ENCODE peak calls at places on chromosomes 11 and 22, in nine cellular contexts. F is colonic mucosa, V is OCI-LY7, A is heart right ventricle, K is transverse colon, B is kidney, D is fibroblast of lung, Y is sigmoid colon, N is heart left ventricle. I is an unnamed sample.

GRCh38 chr11:19079643-19080440 is 19.3 kb upstream of the MRGPRX2 start:
- DNase-seq in F (peak; percentile 12), V (no peak), A (no peak), K (no peak), B (no peak), D (peak; percentile 95), Y (no peak), N (no peak), I (peak; percentile 95)

GRCh38 chr11:68825603-68826002 is 16.1 kb downstream of the CPT1A start:
- DNase-seq in F (peak; percentile 85), V (peak; percentile 20), A (no peak), K (peak; percentile 90), B (peak; percentile 83), D (no peak), Y (no peak), N (no peak), I (no peak)

GRCh38 chr11:124315052-124315451 is 1.3 kb upstream of the OR8D1 start:
- DNase-seq in F (no peak), V (no peak), A (no peak), K (no peak), B (no peak), D (peak; percentile 66), Y (no peak), N (no peak), I (peak; percentile 34)

GRCh38 chr22:50676661-50677492 is 4.3 kb downstream of the SHANK3 start:
- DNase-seq in F (no peak), V (no peak), A (no peak), K (no peak), B (no peak), D (no peak), Y (no peak), N (no peak), I (no peak)

GRCh38 chr22:45638834-45639746 is 32.5 kb upstream of the ATXN10 start:
- DNase-seq in F (peak; percentile 63), V (no peak), A (peak; percentile 50), K (peak; percentile 69), B (peak; percentile 90), D (peak; percentile 60), Y (peak; percentile 81), N (no peak), I (peak; percentile 89)

GRCh38 chr11:133403900-133404299 is 128.4 kb downstream of the OPCML start:
- DNase-seq in F (no peak), V (peak; percentile 13), A (no peak), K (no peak), B (no peak), D (no peak), Y (no peak), N (no peak), I (no peak)

GRCh38 chr22:37930270-37930951 is 23.0 kb downstream of the C22orf23 start:
- DNase-seq in F (no peak), V (peak; percentile 49), A (no peak), K (no peak), B (peak; percentile 59), D (no peak), Y (no peak), N (no peak), I (peak; percentile 60)

GRCh38 chr11:106271686-106272085 is 194.2 kb downstream of the AASDHPPT start:
- DNase-seq in F (no peak), V (no peak), A (no peak), K (no peak), B (no peak), D (peak; percentile 74), Y (no peak), N (no peak), I (peak; percentile 39)

GRCh38 chr11:122977455-122978302 is 4.0 kb downstream of the BSX start:
- DNase-seq in F (no peak), V (no peak), A (no peak), K (no peak), B (no peak), D (no peak), Y (peak; percentile 59), N (no peak), I (peak; percentile 18)

GRCh38 chr22:45617948-45618347 is 53.7 kb upstream of the ATXN10 start:
- DNase-seq in F (no peak), V (no peak), A (no peak), K (no peak), B (no peak), D (no peak), Y (no peak), N (no peak), I (no peak)

GRCh38 chr11:73980001-73980960 is 2.4 kb downstream of the UCP2 start:
- DNase-seq in F (peak; percentile 83), V (peak; percentile 97), A (no peak), K (peak; percentile 83), B (peak; percentile 87), D (no peak), Y (peak; percentile 63), N (peak; percentile 30), I (no peak)

DNA sequence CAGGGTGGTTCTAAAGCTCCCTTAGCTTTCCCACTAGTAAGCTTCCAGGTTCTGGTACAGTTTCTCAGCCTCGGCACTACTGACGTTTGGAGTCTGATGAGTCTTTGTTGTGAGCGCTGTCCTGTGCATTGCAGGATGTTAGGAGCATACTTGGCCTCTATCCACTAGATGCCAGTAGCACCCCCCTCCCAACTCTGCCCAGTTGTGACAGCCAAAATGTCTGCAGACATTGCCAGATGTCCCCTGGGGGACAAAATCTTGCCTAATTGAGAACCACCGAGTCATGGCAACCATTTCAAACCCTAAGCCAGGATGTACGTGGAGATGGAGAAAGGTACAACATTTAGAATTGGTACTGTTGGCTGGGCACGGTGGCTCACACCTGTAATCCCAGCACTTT is 68.7 kb downstream of the PTPRJ start:
- DNase-seq in F (no peak), V (no peak), A (no peak), K (no peak), B (peak; percentile 23), D (no peak), Y (no peak), N (no peak), I (no peak)
- H3K4me1 ChIP-seq in F (no peaks in the 10 kb centered on the region), V (peaks cover 88% of the 10 kb centered on the region), A (peaks cover 8% of the 10 kb centered on the region), K (no peaks in the 10 kb centered on the region), B (peaks cover 24% of the 10 kb centered on the region), D (peaks cover 9% of the 10 kb centered on the region), Y (peaks cover 23% of the 10 kb centered on the region), N (peaks cover 4% of the 10 kb centered on the region), I (peaks cover 26% of the 10 kb centered on the region)

GRCh38 chr22:20010307-20011122 is 6.1 kb downstream of the ARVCF start:
- DNase-seq in F (no peak), V (no peak), A (no peak), K (no peak), B (peak; percentile 70), D (no peak), Y (no peak), N (no peak), I (no peak)

GRCh38 chr22:20009582-20010306 is 6.9 kb downstream of the ARVCF start:
- DNase-seq in F (no peak), V (no peak), A (no peak), K (no peak), B (peak; percentile 39), D (no peak), Y (no peak), N (no peak), I (no peak)

GRCh38 chr22:20008221-20008995 is 8.2 kb downstream of the ARVCF start:
- DNase-seq in F (no peak), V (no peak), A (no peak), K (no peak), B (peak; percentile 66), D (no peak), Y (no peak), N (no peak), I (peak; percentile 18)

GRCh38 chr22:20011123-20011992 is 5.3 kb downstream of the ARVCF start:
- DNase-seq in F (no peak), V (no peak), A (no peak), K (no peak), B (peak; percentile 61), D (no peak), Y (no peak), N (no peak), I (no peak)

GRCh38 chr22:20009018-20009482 is 7.6 kb downstream of the ARVCF start:
- DNase-seq in F (no peak), V (no peak), A (no peak), K (no peak), B (peak; percentile 73), D (no peak), Y (no peak), N (no peak), I (no peak)
- H3K4me1 ChIP-seq in F (no peaks in the 10 kb centered on the region), V (no peaks in the 10 kb centered on the region), A (peaks cover 12% of the 10 kb centered on the region), K (no peaks in the 10 kb centered on the region), B (peaks cover 11% of the 10 kb centered on the region), D (no peaks in the 10 kb centered on the region), Y (peaks cover 5% of the 10 kb centered on the region), N (no peaks in the 10 kb centered on the region), I (no peaks in the 10 kb centered on the region)

DNA sequence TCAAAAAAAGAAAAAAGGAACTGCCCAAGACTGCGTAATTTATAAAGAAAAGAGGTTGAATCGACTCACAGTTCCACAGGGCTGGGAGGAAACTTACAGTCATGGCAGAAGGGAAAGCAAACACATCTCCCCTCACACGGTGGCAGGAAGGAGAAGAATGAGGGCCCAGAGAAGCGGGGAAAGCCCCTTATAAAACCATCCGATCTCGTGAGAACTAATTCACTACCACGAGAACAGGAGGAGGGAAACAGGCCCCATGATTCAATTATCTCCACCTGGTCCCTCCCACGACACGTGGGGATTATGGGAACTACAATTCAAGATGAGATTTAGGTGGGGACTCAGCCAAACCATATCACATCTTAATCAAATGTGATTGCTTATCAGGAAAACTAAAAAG is 82.2 kb downstream of the BUD13 start:
- DNase-seq in F (no peak), V (no peak), A (no peak), K (no peak), B (no peak), D (no peak), Y (peak; percentile 15), N (no peak), I (no peak)
- H3K4me1 ChIP-seq in F (no peaks in the 10 kb centered on the region), V (no peaks in the 10 kb centered on the region), A (no peaks in the 10 kb centered on the region), K (no peaks in the 10 kb centered on the region), B (no peaks in the 10 kb centered on the region), D (no peaks in the 10 kb centered on the region), Y (no peaks in the 10 kb centered on the region), N (no peaks in the 10 kb centered on the region), I (no peaks in the 10 kb centered on the region)

GRCh38 chr22:29631725-29632124 is 28.3 kb downstream of the NF2 start:
- DNase-seq in F (no peak), V (no peak), A (no peak), K (no peak), B (no peak), D (no peak), Y (no peak), N (no peak), I (no peak)

GRCh38 chr22:29632672-29633071 is 29.2 kb downstream of the NF2 start:
- DNase-seq in F (no peak), V (no peak), A (no peak), K (no peak), B (no peak), D (no peak), Y (no peak), N (no peak), I (peak; percentile 27)

GRCh38 chr22:29630180-29630498 is 26.7 kb downstream of the NF2 start:
- DNase-seq in F (no peak), V (no peak), A (no peak), K (no peak), B (no peak), D (no peak), Y (no peak), N (no peak), I (no peak)

GRCh38 chr22:29629382-29630179 is 26.1 kb downstream of the NF2 start:
- DNase-seq in F (no peak), V (no peak), A (no peak), K (no peak), B (no peak), D (no peak), Y (no peak), N (no peak), I (no peak)

DNA sequence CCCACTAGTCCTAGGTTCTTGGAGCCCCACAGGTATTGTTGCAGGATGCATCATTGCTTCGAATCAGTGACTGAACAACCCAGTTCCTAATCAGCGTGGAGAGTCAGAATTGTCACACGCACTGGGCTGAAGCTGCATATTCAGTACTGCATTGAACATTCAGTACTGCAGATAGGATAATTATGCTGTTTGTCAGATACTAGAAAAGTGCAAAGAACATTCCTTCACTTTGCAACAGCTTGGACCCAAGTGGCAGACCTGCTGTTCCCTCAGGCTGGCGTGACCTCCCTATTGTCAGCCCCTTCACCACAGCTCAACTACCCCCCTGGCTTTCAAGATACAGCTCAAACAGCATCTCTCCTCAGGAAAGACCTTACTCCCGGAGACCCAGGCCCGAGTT is 27.6 kb downstream of the NF2 start:
- DNase-seq in F (no peak), V (no peak), A (no peak), K (no peak), B (no peak), D (no peak), Y (no peak), N (no peak), I (no peak)
- H3K4me1 ChIP-seq in F (no peaks in the 10 kb centered on the region), V (no peaks in the 10 kb centered on the region), A (no peaks in the 10 kb centered on the region), K (no peaks in the 10 kb centered on the region), B (no peaks in the 10 kb centered on the region), D (peaks cover 17% of the 10 kb centered on the region), Y (peaks cover 56% of the 10 kb centered on the region), N (no peaks in the 10 kb centered on the region), I (peaks cover 43% of the 10 kb centered on the region)